ENCODE peak calls at places on chromosome 7, in ten cellular contexts. I is ovary, A is body of pancreas, Q is transverse colon, P is thoracic aorta, N is skeletal muscle cell, F is HepG2, K is adrenal gland, O is iPS DF 6.9, W is mammary epithelial cell. V is an unnamed sample.

GRCh38 chr7:91869661-91870060 is 10.8 kb downstream of the MTERF1 start:
- DNase-seq in I (no peak), A (no peak), Q (no peak), P (no peak), N (no peak), F (no peak), K (no peak), O (no peak), W (no peak), V (no peak)

GRCh38 chr7:149773446-149774236 is at the start of gene ZNF467:
- DNase-seq in I (peak), A (peak), Q (peak), P (no peak), N (no peak), F (no peak), K (peak), O (no peak), W (no peak), V (no peak)

GRCh38 chr7:18212308-18212707 is 184.7 kb upstream of the PRPS1L1 start:
- DNase-seq in I (no peak), A (no peak), Q (no peak), P (no peak), N (no peak), F (no peak), K (no peak), O (no peak), W (no peak), V (no peak)

GRCh38 chr7:73900286-73900685 is 39.3 kb downstream of the TMEM270 start:
- DNase-seq in I (no peak), A (no peak), Q (no peak), P (peak), N (no peak), F (no peak), K (no peak), O (no peak), W (no peak), V (no peak)

GRCh38 chr7:15397921-15398560 is 163.8 kb downstream of the AGMO start:
- DNase-seq in I (no peak), A (no peak), Q (no peak), P (no peak), N (no peak), F (no peak), K (no peak), O (no peak), W (no peak), V (no peak)

GRCh38 chr7:155410436-155410835 is 47.5 kb upstream of the EN2 start:
- DNase-seq in I (no peak), A (no peak), Q (no peak), P (no peak), N (no peak), F (no peak), K (no peak), O (no peak), W (no peak), V (no peak)

GRCh38 chr7:44395067-44395466 is 69.7 kb upstream of the CAMK2B start:
- DNase-seq in I (no peak), A (peak), Q (no peak), P (no peak), N (no peak), F (no peak), K (no peak), O (no peak), W (no peak), V (no peak)

GRCh38 chr7:96728139-96728538 is 18.5 kb upstream of the SEM1 start:
- DNase-seq in I (no peak), A (no peak), Q (no peak), P (no peak), N (no peak), F (no peak), K (no peak), O (no peak), W (peak), V (no peak)

GRCh38 chr7:129779602-129780256 is 168.2 kb downstream of the NRF1 start:
- DNase-seq in I (peak), A (peak), Q (peak), P (no peak), N (no peak), F (peak), K (no peak), O (no peak), W (peak), V (no peak)

GRCh38 chr7:33686001-33686591 is 219.2 kb upstream of the BMPER start:
- DNase-seq in I (no peak), A (no peak), Q (no peak), P (no peak), N (peak), F (no peak), K (no peak), O (no peak), W (no peak), V (no peak)

DNA sequence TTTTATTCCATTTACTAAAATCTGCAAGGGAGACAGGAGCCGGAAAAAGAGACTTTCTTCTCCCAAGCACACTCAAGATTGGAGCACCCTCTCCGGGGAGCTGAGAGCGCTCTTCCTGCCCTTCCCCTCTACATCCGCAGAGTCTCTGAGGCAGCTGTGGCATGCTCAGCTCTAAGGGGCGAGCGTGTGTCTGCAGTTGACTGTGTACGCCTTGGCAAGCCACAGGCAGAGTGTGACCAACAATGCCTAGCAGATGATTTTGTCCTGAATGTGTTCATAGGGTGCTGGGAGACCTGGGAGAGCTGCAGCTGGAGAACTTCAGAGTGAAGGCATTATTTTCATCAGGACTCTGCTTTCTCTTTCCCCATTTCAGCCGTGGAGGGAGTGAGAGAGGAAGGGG is 20.7 kb downstream of the MTURN start:
- DNase-seq in I (no peak), A (no peak), Q (no peak), P (no peak), N (no peak), F (no peak), K (no peak), O (no peak), W (no peak), V (no peak)
- H3K4me3 ChIP-seq in I (no peak), A (no peak), Q (no peak), P (no peak), N (no peak), F (no peak), K (no peak), O (no peak), W (no peak), V (no peak)

GRCh38 chr7:158997471-158997870 is 141.1 kb downstream of the DYNC2I1 start:
- DNase-seq in I (no peak), A (no peak), Q (no peak), P (no peak), N (no peak), F (no peak), K (no peak), O (no peak), W (no peak), V (no peak)

GRCh38 chr7:158997110-158997453 is 140.7 kb downstream of the DYNC2I1 start:
- DNase-seq in I (no peak), A (no peak), Q (no peak), P (no peak), N (no peak), F (no peak), K (no peak), O (no peak), W (no peak), V (no peak)

GRCh38 chr7:158995514-158995913 is 139.2 kb downstream of the DYNC2I1 start:
- DNase-seq in I (no peak), A (no peak), Q (no peak), P (no peak), N (no peak), F (no peak), K (no peak), O (no peak), W (no peak), V (no peak)

GRCh38 chr7:158994687-158995086 is 138.3 kb downstream of the DYNC2I1 start:
- DNase-seq in I (no peak), A (no peak), Q (no peak), P (no peak), N (no peak), F (no peak), K (no peak), O (no peak), W (no peak), V (no peak)

GRCh38 chr7:158996214-158997109 is 140.1 kb downstream of the DYNC2I1 start:
- DNase-seq in I (no peak), A (no peak), Q (no peak), P (no peak), N (no peak), F (no peak), K (no peak), O (no peak), W (no peak), V (no peak)
- H3K4me3 ChIP-seq in I (no peak), A (no peak), Q (peak), P (peak), N (no peak), F (no peak), K (no peak), O (peak), W (no peak), V (no peak)

GRCh38 chr7:131400833-131401593 is 73.3 kb downstream of the MKLN1 start:
- DNase-seq in I (no peak), A (no peak), Q (no peak), P (no peak), N (no peak), F (peak), K (no peak), O (no peak), W (no peak), V (no peak)
- H3K4me3 ChIP-seq in I (no peak), A (no peak), Q (no peak), P (no peak), N (no peak), F (no peak), K (no peak), O (no peak), W (no peak), V (no peak)

DNA sequence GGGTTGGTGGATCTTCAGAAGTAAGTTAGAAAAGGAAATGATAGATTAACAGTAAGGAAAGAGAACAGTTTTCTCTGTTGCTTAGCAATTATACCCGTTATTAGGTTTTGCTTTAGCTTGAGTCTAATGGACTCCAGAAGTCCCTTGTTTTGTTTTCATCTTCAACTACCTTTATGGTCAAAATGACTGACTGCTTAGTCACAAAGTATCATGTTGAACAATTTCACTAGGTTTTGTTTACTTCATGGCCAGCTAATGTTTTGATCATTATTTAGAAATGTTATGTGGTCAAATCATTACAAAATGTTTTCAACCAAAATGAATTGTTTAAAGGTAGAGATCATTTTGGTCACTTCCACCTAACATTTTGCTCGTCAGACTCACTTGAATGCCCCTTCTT is 1.9 kb downstream of the UBN2 start:
- DNase-seq in I (no peak), A (no peak), Q (no peak), P (no peak), N (no peak), F (no peak), K (no peak), O (no peak), W (peak), V (no peak)
- H3K4me3 ChIP-seq in I (no peak), A (no peak), Q (peak), P (peak), N (peak), F (peak), K (no peak), O (no peak), W (peak), V (peak)

DNA sequence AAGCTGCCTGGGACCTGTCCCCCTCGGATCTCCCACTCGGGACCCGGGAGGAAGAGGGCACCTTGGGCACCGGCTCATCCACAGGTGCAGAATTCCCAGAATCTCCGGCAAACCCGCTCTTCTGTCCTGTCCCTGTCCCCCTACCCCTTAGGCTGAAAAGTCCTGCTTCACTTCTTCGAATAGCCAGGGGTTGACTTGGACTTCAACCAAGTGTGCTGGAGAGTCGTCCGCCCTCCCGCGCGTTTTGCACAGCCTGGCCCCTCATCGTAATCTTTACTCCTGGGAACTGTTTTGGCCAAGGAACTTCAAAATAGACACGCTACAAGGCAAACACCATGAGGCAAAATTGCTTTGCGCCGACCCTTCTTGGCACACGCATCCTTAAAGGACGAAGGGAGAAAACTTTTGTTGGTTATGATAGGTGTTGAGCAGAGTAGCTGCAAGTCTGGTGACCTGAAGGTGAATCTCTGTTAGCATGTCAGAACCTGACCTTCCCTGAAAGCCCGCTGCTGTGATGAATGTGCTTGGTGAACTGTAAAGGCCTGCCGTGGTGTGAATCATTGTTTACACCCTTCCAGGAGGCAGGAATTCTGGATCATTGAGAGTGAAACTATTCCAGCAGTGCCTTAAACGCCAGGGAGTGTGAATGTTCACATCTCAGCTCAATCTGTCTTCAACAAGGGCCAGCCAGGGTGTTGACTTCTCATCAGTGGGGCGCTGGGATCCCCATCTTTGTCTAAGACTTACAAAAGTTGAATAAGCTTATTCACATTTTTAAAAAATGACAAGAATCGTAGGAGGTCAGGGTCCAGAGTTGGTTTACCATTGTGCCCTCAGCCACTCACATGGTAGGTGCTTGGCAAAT is 589 bp upstream of the RAPGEF5 start:
- DNase-seq in I (no peak), A (peak), Q (peak), P (no peak), N (no peak), F (peak), K (no peak), O (no peak), W (peak), V (no peak)
- H3K4me3 ChIP-seq in I (peak), A (no peak), Q (peak), P (peak), N (peak), F (peak), K (no peak), O (peak), W (peak), V (peak)

DNA sequence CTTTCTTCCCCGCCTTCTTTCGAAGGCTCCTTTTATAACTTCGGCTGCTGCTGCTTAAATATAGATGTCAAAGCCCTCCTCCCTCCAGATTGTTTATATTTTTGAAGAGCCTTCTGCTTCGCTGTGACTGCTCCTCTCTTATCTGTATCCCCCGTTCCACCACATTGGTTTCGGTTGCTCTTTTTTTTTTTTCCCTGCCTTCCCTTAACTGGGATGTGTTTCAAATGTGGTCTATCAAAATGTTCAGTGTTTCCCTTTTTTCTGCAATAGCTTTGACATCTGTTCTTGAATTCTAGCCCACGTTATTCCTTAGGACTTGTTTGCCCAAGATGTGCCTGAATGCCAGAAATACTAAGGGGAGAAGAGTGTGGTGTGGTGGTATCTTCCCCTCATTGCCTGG is 96.5 kb downstream of the CUX1 start:
- DNase-seq in I (no peak), A (no peak), Q (no peak), P (no peak), N (no peak), F (no peak), K (no peak), O (no peak), W (no peak), V (no peak)
- H3K4me3 ChIP-seq in I (peak), A (no peak), Q (peak), P (peak), N (no peak), F (no peak), K (no peak), O (no peak), W (no peak), V (no peak)

GRCh38 chr7:131690446-131690845 is 134.0 kb upstream of the PODXL start:
- DNase-seq in I (no peak), A (no peak), Q (no peak), P (no peak), N (no peak), F (no peak), K (no peak), O (no peak), W (peak), V (no peak)

GRCh38 chr7:131691454-131692130 is 135.2 kb upstream of the PODXL start:
- DNase-seq in I (no peak), A (no peak), Q (no peak), P (no peak), N (no peak), F (no peak), K (no peak), O (no peak), W (no peak), V (no peak)

GRCh38 chr7:131688738-131689661 is 132.6 kb upstream of the PODXL start:
- DNase-seq in I (peak), A (peak), Q (peak), P (no peak), N (no peak), F (peak), K (peak), O (peak), W (peak), V (no peak)

GRCh38 chr7:131689662-131690234 is 133.3 kb upstream of the PODXL start:
- DNase-seq in I (no peak), A (no peak), Q (no peak), P (no peak), N (no peak), F (no peak), K (no peak), O (no peak), W (no peak), V (no peak)

GRCh38 chr7:131692131-131692960 is 135.9 kb upstream of the PODXL start:
- DNase-seq in I (no peak), A (peak), Q (peak), P (no peak), N (no peak), F (peak), K (peak), O (peak), W (peak), V (no peak)
- H3K4me3 ChIP-seq in I (no peak), A (no peak), Q (no peak), P (no peak), N (peak), F (no peak), K (no peak), O (no peak), W (no peak), V (no peak)

GRCh38 chr7:35253680-35254495 is at the start of gene TBX20:
- DNase-seq in I (no peak), A (peak), Q (peak), P (no peak), N (no peak), F (no peak), K (peak), O (no peak), W (no peak), V (no peak)
- H3K4me3 ChIP-seq in I (peak), A (no peak), Q (peak), P (peak), N (peak), F (no peak), K (no peak), O (peak), W (peak), V (peak)

GRCh38 chr7:17070117-17070750 is 188.5 kb upstream of the AGR3 start:
- DNase-seq in I (no peak), A (no peak), Q (no peak), P (no peak), N (no peak), F (no peak), K (no peak), O (no peak), W (no peak), V (no peak)
- H3K4me3 ChIP-seq in I (no peak), A (no peak), Q (no peak), P (no peak), N (no peak), F (no peak), K (no peak), O (no peak), W (no peak), V (no peak)

DNA sequence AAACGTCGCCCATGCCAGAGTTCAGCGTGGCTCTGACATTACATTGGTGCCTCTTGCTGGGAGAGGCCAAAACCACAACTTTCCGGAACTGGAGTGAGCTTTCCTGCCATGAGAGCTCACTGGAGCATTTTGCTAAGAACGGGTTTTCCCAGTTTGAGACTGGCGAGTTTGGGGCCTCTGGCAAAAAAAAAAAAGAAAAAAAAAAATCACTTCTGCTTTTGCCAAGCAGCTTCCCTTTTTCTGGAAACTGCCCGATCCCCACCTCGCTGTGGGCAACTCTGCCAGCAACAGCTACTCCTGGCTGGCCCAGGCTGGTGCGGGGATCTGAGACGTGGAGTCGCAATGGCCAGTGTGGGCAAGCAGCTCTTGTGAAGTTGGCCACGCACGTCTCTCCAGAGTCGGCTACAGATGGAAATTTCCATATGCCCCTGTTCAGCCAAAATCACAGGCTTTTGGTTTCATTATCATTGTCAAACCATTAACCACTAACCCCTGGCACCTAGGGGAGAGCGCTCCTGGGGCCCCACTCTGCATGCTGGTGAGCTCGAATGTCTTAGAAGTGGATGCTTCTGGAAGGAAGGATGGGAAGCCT is 25.7 kb downstream of the PRKAG2 start:
- DNase-seq in I (no peak), A (peak), Q (no peak), P (no peak), N (no peak), F (no peak), K (no peak), O (no peak), W (peak), V (no peak)
- H3K4me3 ChIP-seq in I (no peak), A (no peak), Q (peak), P (peak), N (no peak), F (no peak), K (no peak), O (no peak), W (peak), V (no peak)